ENCODE peak calls at places on chromosome 17, in seven cellular contexts. A, Q, F, D, C, Z and S are unnamed samples.
A peak's percentile ranks its signal among the peaks of the same experiment; 100 is the strongest.

GRCh38 chr17:63843387-63844292 is 1.2 kb upstream of the SMARCD2 start:
- DNase-seq in A (peak; percentile 18), Q (peak; percentile 16), F (no peak), D (no peak), C (no peak), Z (no peak), S (no peak)

GRCh38 chr17:38361700-38362465 is 10.2 kb downstream of the SOCS7 start:
- DNase-seq in A (no peak), Q (no peak), F (no peak), D (no peak), C (no peak), Z (no peak), S (no peak)

GRCh38 chr17:19264681-19265080 is 27.5 kb downstream of the EPN2 start:
- DNase-seq in A (no peak), Q (no peak), F (no peak), D (no peak), C (no peak), Z (no peak), S (no peak)

GRCh38 chr17:33049781-33050414 is 58.3 kb downstream of the SPACA3 start:
- DNase-seq in A (peak; percentile 35), Q (no peak), F (peak; percentile 2), D (peak; percentile 63), C (no peak), Z (peak; percentile 83), S (no peak)

GRCh38 chr17:64118452-64118979 is 11.4 kb downstream of the ERN1 start:
- DNase-seq in A (no peak), Q (no peak), F (no peak), D (no peak), C (peak; percentile 54), Z (no peak), S (no peak)

GRCh38 chr17:82204831-82205719 is 7.6 kb downstream of the CCDC57 start:
- DNase-seq in A (no peak), Q (no peak), F (no peak), D (no peak), C (peak; percentile 75), Z (no peak), S (no peak)

GRCh38 chr17:73795730-73796129 is 151.5 kb upstream of the SDK2 start:
- DNase-seq in A (no peak), Q (no peak), F (no peak), D (no peak), C (peak; percentile 89), Z (no peak), S (no peak)

GRCh38 chr17:42456223-42457106 is 2.2 kb upstream of the ATP6V0A1 start:
- DNase-seq in A (no peak), Q (no peak), F (no peak), D (peak; percentile 5), C (no peak), Z (no peak), S (no peak)

GRCh38 chr17:4301066-4301465 is 37.3 kb upstream of the ANKFY1 start:
- DNase-seq in A (no peak), Q (no peak), F (no peak), D (no peak), C (no peak), Z (no peak), S (no peak)

GRCh38 chr17:50283714-50284432 is 9.6 kb downstream of the TMEM92 start:
- DNase-seq in A (no peak), Q (no peak), F (no peak), D (no peak), C (no peak), Z (no peak), S (no peak)

GRCh38 chr17:15409721-15410247 is 57.6 kb downstream of the CDRT4 start:
- DNase-seq in A (no peak), Q (no peak), F (no peak), D (no peak), C (no peak), Z (no peak), S (peak; percentile 69)

GRCh38 chr17:51434434-51435170 is 174.3 kb downstream of the UTP18 start:
- DNase-seq in A (no peak), Q (no peak), F (no peak), D (no peak), C (no peak), Z (no peak), S (peak; percentile 53)

GRCh38 chr17:50691550-50692447 is 15.9 kb downstream of the ANKRD40 start:
- DNase-seq in A (no peak), Q (no peak), F (no peak), D (no peak), C (no peak), Z (no peak), S (no peak)